ENCODE peak calls at places on chromosomes 6 and 20, in seven cellular contexts. N is K562, L is hepatocyte, O is dorsolateral prefrontal cortex, Q is bronchial epithelial cell, Y is left cardiac atrium, J is hippocampal formation. I is an unnamed sample.

GRCh38 chr6:138307352-138307751 is 70.4 kb upstream of the SMIM28 start:
- DNase-seq in L (no peak), N (no peak), Q (peak), O (no peak), J (no peak), Y (peak), I (no peak)

GRCh38 chr6:13908955-13909381 is 15.8 kb upstream of the RNF182 start:
- DNase-seq in Q (peak), Y (no peak), L (peak), N (peak), J (peak), O (no peak), I (peak)

GRCh38 chr20:25360631-25361286 is 29.9 kb downstream of the ABHD12 start:
- DNase-seq in J (no peak), Y (no peak), O (no peak), L (no peak), Q (no peak), N (no peak), I (peak)

GRCh38 chr6:165973473-165973872 is 194.2 kb downstream of the TBXT start:
- DNase-seq in O (no peak), N (no peak), J (no peak), Y (no peak), Q (no peak), L (no peak), I (no peak)

GRCh38 chr6:102848796-102849195 is 1455.3 kb downstream of the GRIK2 start:
- DNase-seq in J (no peak), Y (no peak), L (no peak), Q (peak), O (no peak), N (no peak), I (no peak)

GRCh38 chr6:125839471-125839870 is 48.7 kb downstream of the NCOA7 start:
- DNase-seq in O (no peak), N (no peak), J (peak), L (no peak), Q (no peak), Y (no peak), I (no peak)

GRCh38 chr20:34222208-34222607 is 19.0 kb upstream of the ASIP start:
- DNase-seq in O (no peak), Y (no peak), Q (peak), L (peak), J (no peak), N (no peak), I (peak)

GRCh38 chr6:85417336-85417735 is 32.5 kb upstream of the NT5E start:
- DNase-seq in Q (no peak), Y (no peak), J (no peak), L (no peak), O (no peak), N (no peak), I (peak)

GRCh38 chr6:130216630-130217029 is 6.1 kb downstream of the SAMD3 start:
- DNase-seq in L (no peak), O (no peak), J (no peak), Q (no peak), N (no peak), Y (no peak), I (no peak)

GRCh38 chr20:31822421-31823330 is 3.5 kb downstream of the MYLK2 start:
- DNase-seq in L (peak), O (peak), N (peak), J (no peak), Q (peak), Y (peak), I (peak)

GRCh38 chr20:6767536-6768227 is at the start of gene BMP2:
- DNase-seq in L (peak), O (peak), Y (peak), N (peak), Q (no peak), J (peak), I (peak)

GRCh38 chr20:46018611-46019010 is 9.9 kb downstream of the MMP9 start:
- DNase-seq in Y (no peak), J (no peak), L (no peak), O (no peak), N (no peak), Q (no peak), I (no peak)

GRCh38 chr6:34973547-34974248 is 84.6 kb downstream of the ANKS1A start:
- DNase-seq in L (no peak), N (peak), Y (no peak), J (no peak), O (no peak), Q (no peak), I (no peak)

GRCh38 chr20:52152921-52153320 is 38.7 kb downstream of the ZFP64 start:
- DNase-seq in L (no peak), N (no peak), Y (no peak), Q (no peak), J (no peak), O (no peak), I (no peak)

GRCh38 chr20:46111028-46111835 is 6.9 kb upstream of the CD40 start:
- DNase-seq in Y (no peak), N (no peak), O (no peak), Q (no peak), L (no peak), J (peak), I (no peak)

GRCh38 chr6:46491789-46492547 is 719 bp upstream of the RCAN2 start:
- DNase-seq in J (peak), Y (peak), N (no peak), L (peak), O (peak), Q (peak), I (peak)

GRCh38 chr20:36098364-36098763 is 56.2 kb upstream of the EPB41L1 start:
- DNase-seq in Y (peak), L (no peak), Q (peak), O (no peak), N (no peak), J (no peak), I (peak)

I was measured in iris pigment epithelial cell.